ENCODE peak calls at places on chromosomes 1 and 21, in four cellular contexts. H, B, M and L are unnamed samples.

GRCh38 chr1:56967900-56968832 is 2.4 kb upstream of the C8B start:
- DNase-seq in H (no peak), B (no peak), M (no peak), L (no peak)

GRCh38 chr1:237235080-237235479 is 193.1 kb downstream of the RYR2 start:
- DNase-seq in M (no peak), H (no peak), B (no peak), L (no peak)

GRCh38 chr1:181128592-181129497 is 40.3 kb downstream of the IER5 start:
- DNase-seq in B (no peak), H (no peak), M (no peak), L (peak)

GRCh38 chr1:41915786-41916571 is 2.7 kb downstream of the HIVEP3 start:
- DNase-seq in B (no peak), H (no peak), M (no peak), L (no peak)

GRCh38 chr21:20949884-20950283 is 48.3 kb upstream of the NCAM2 start:
- DNase-seq in H (no peak), B (no peak), M (no peak), L (peak)

GRCh38 chr1:155322953-155323728 is 2.4 kb downstream of the RUSC1 start:
- DNase-seq in B (peak), H (peak), M (peak), L (peak)

GRCh38 chr1:51282605-51283004 is 46.5 kb downstream of the RNF11 start:
- DNase-seq in H (no peak), M (no peak), B (no peak), L (peak)

GRCh38 chr1:226164154-226164553 is 22.4 kb downstream of the ACBD3 start:
- DNase-seq in B (no peak), H (no peak), M (no peak), L (no peak)

GRCh38 chr1:25771246-25772114 is 28.5 kb upstream of the SELENON start:
- DNase-seq in H (no peak), B (no peak), M (no peak), L (peak)

GRCh38 chr1:32765561-32766327 is 51.4 kb downstream of the YARS1 start:
- DNase-seq in B (no peak), M (no peak), H (no peak), L (no peak)